ENCODE peak calls at places on chromosomes 4 and X, in six cellular contexts. K is bronchial epithelial cell; R is fibroblast of the aortic adventitia; B is cardiac muscle cell; F is CD8-positive, alpha-beta T cell; A is gastrocnemius medialis. L is an unnamed sample.

GRCh38 chrX:68795741-68796140 is 33.1 kb upstream of the EFNB1 start:
- DNase-seq in F (no peak), R (no peak), K (no peak), B (no peak), A (no peak), L (no peak)

GRCh38 chr4:98773638-98774037 is 115.2 kb upstream of the TSPAN5 start:
- DNase-seq in R (no peak), F (no peak), K (peak), A (no peak), B (no peak), L (no peak)

GRCh38 chrX:15244421-15244820 is 25.5 kb downstream of the ASB9 start:
- DNase-seq in R (no peak), K (no peak), F (no peak), A (no peak), B (no peak), L (no peak)

GRCh38 chrX:1946974-1947373 is 332.1 kb downstream of the ASMT start:
- DNase-seq in R (no peak), F (no peak), A (no peak), K (no peak), B (no peak), L (no peak)

GRCh38 chrX:115226929-115227328 is 7.0 kb downstream of the LRCH2 start:
- DNase-seq in K (peak), B (peak), A (no peak), F (no peak), R (peak), L (peak)

GRCh38 chrX:75301060-75301459 is 27.2 kb downstream of the UPRT start:
- DNase-seq in K (no peak), R (peak), A (no peak), F (no peak), B (peak), L (peak)

GRCh38 chr4:98938386-98938785 is 9.5 kb upstream of the EIF4E start:
- DNase-seq in R (peak), B (peak), K (peak), F (no peak), A (no peak), L (peak)

GRCh38 chr4:56655209-56655626 is 25.9 kb downstream of the HOPX start:
- DNase-seq in A (peak), B (peak), F (peak), K (no peak), R (no peak), L (no peak)

GRCh38 chr4:46329118-46329976 is 60.6 kb downstream of the GABRA2 start:
- DNase-seq in A (no peak), F (no peak), K (peak), R (no peak), B (peak), L (peak)

GRCh38 chr4:138898282-138898681 is 117.3 kb upstream of the NOCT start:
- DNase-seq in R (peak), B (peak), A (no peak), F (no peak), K (peak), L (peak)

GRCh38 chr4:102441978-102442890 is 58.9 kb upstream of the NFKB1 start:
- DNase-seq in A (no peak), B (no peak), F (no peak), K (no peak), R (no peak), L (no peak)

GRCh38 chr4:121950680-121951569 is 935 bp downstream of the TRPC3 start:
- DNase-seq in R (no peak), B (peak), A (no peak), K (no peak), F (peak), L (peak)

DNA sequence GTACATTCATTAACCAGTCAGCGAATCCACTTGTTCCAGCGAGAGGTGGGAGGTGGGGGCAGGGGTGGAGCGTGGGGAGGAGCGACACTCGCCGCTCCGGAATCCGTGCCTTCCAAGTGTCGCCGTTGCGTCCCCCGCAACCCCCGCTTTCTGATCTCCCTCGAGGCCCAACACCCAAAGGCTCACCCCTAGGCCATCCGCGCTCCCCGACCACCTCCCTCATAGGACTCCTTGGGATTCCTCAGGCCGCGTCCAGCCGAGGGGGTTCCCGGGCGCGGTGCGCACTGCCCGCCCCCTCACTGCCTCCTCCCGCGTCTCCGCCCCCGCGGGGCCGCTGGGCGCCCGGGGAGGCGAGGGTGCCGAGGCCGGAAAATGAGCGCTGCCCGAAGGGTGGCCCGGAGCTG is 108.1 kb upstream of the STOX2 start:
- DNase-seq in R (no peak), A (no peak), K (no peak), B (no peak), F (no peak), L (no peak)
- H3K4me3 ChIP-seq in R (peak), A (peak), K (peak), B (peak), F (no peak), L (peak)

DNA sequence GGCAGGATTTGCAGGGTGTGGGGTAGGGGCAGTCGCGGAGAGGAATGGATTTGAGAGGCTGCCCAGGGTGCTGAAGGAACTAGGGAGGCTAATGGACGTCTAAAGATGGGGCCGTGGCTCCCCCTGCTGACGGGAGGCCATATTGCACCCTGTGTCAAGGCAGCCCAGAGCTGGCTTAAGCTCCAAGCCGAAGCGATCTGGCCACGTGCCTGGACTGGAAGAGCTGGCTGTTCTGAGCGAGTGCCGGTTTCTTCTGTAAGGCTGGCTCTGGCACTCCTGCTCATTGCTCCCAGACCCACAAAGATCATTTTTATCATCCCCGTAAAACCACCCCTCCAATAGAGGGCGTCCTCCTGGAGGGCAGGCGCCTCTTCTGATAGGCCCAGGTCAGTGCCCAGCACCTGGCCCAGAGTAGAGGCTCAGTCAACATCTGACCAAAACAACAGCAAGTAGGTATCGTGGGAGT is 5.6 kb downstream of the PNCK start:
- DNase-seq in R (peak), F (peak), A (peak), K (peak), B (peak), L (peak)
- TF ChIP-seq CTCF in R (peak), F (peak), A (peak), K (peak), B (peak), L (peak)

DNA sequence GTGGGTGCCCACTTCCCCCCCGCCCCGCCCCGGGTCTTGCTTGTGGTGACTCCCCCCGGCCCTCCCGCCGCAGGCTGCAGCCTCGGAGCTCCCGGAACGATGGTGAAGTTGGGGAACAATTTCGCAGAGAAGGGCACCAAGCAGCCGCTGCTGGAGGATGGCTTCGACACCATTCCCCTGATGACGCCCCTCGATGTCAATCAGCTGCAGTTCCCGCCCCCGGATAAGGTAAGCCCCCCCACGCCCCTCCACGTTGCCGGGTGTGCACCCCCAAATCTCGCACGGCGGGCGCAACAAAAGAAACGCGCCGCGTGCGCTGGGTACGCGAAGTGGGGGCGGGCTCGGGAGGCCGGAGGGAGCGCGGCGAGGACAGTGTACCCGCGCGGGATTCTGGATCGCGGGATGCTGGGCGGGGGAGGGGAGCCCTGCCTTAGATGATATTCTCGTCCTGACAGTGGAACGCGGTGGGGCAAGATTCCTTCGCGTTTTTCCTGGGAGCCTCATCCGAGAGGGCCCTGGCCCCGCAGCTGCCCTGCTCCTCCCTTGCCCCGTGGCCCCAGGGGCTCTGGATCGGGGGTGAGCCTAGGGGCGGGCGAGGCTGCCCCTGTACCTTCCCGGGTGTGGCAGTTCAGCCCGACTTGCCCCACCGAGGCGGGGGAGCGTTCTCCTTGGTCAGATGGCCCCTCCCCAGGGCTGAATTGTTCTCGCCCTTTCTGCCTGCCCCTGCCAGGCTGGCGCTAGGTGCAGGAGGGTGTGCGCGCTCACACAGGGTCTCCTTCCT is 819 bp downstream of the NSG1 start:
- DNase-seq in B (peak), A (no peak), R (no peak), F (peak), K (no peak), L (no peak)
- H3K4me3 ChIP-seq in B (peak), A (peak), R (peak), F (peak), K (peak), L (peak)

GRCh38 chrX:50941638-50942037 is 31.1 kb downstream of the BMP15 start:
- DNase-seq in B (peak), A (no peak), K (no peak), R (no peak), F (no peak), L (no peak)
- TF ChIP-seq CTCF in B (peak), A (no peak), K (peak), R (peak), F (no peak), L (peak)

DNA sequence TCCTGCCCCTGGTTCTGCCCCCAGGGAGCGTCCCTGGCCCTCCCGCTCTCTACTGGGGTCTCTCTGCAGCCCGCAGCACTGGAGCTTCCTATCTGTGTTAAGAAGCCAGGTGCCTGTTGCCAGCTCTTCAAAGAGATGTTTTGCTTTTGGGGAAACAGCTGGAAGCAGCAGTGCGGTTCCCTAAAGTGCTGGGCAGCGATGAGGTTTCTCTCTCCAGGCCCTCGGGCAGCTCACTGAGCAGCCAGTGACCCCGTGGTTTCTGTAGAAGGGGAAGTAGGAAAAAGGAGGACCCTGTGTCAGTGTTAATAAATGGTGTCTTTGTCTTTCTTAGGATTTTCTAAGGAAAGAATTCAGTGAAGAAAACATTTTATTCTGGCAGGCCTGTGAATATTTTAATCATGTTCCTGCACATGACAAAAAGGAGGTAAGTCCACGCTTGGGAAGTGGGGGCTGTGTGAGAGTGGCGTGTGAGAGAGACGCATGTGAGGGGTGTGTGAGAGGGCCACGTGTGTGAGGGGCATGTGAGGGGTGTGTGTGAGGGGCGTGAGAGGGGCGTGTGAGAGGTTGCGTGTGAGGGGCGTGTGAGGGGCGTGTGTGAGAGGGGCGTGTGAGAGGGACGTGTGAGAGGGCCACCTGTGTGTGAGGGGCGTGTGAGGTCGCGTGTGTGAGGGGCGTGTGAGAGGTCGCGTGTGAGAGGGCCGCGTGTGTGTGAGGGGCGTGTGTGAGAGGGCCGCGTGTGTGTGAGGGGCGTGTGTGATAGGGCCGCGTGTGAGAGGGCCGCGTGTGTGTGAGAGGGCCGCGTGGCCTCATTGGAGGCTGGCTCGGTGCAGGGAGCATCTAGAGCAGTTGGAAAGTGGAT is 27.1 kb upstream of the HGFAC start:
- DNase-seq in F (no peak), B (no peak), R (no peak), K (no peak), A (peak), L (no peak)
- H3K4me3 ChIP-seq in F (no peak), B (no peak), R (no peak), K (no peak), A (no peak), L (no peak)

DNA sequence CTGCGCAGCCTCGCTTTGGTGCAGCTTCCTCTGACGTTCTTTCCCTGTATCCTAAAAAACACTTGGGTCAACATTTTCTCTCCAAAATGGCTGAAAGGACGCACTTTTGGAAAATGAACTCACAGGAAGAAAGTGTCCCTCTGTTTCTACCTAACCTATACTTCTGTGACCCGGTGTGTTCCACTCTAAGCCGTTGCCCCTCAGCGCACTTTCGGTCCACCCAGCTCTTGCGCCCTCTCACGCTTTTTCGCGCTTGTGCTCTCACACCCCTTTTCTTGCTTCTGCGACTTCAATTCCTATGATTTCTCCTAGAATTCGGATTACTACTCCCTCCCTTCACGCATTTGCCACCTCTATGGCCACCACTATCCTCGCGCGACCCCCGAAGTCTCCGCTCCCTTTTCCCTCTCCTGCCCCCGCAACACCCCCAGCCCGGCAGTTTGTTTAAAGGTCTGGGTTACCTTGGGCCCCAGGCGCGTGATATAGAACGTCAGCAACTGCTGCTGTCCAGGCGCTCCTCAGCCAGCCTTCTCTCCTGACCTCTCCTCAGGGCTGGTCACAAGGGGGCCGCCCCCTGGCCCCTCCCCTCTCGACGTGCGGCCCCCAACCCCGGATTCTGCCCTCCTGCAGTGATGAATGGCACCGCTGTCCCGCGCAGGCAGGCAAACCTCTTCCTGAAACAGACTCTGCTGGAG is at the start of gene USP51:
- DNase-seq in A (no peak), R (peak), B (peak), F (peak), K (peak), L (peak)
- TF ChIP-seq CTCF in A (no peak), R (peak), B (no peak), F (no peak), K (no peak), L (no peak)

GRCh38 chr4:78059938-78060337 is 2.8 kb downstream of the FRAS1 start:
- DNase-seq in R (no peak), A (no peak), F (no peak), B (no peak), K (no peak), L (no peak)
- H3K4me3 ChIP-seq in R (no peak), A (no peak), F (no peak), B (no peak), K (no peak), L (no peak)

GRCh38 chrX:38224160-38224559 is 3.5 kb upstream of the SRPX start:
- DNase-seq in A (no peak), B (no peak), K (no peak), R (no peak), F (no peak), L (no peak)

GRCh38 chrX:38220936-38221386 is 290 bp upstream of the SRPX start:
- DNase-seq in R (peak), B (peak), A (no peak), F (no peak), K (no peak), L (no peak)

GRCh38 chrX:38216642-38217041 is 4.0 kb downstream of the SRPX start:
- DNase-seq in B (no peak), A (no peak), R (peak), K (no peak), F (no peak), L (no peak)

GRCh38 chrX:38221391-38221929 is 789 bp upstream of the SRPX start:
- DNase-seq in K (no peak), R (no peak), F (no peak), B (peak), A (no peak), L (no peak)

GRCh38 chrX:38220024-38220935 is at the start of gene SRPX:
- DNase-seq in K (peak), R (peak), F (no peak), B (peak), A (no peak), L (no peak)
- TF ChIP-seq CTCF in K (peak), R (peak), F (no peak), B (peak), A (no peak), L (peak)

DNA sequence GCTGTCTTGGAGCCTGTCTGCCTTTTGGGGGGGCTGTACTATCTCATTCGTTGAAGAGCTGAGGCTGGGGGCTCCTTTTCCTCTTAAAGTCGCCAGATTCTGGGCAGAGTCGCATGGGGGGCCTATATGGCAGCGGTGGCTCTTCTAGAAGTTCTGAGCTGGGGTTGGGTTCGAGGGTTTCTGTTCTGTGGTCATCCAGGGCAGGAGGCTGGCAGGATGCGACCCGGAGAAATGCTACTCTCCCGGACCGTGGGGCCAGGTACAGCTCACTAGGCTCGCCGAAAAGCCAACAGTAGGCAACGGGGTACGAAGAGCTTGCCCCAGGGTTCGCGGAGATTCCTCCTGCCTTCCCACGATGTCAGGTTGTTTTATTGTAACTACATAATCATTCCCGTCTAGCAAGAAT is 1.9 kb upstream of the CITED1 start:
- DNase-seq in B (no peak), F (no peak), K (no peak), A (no peak), R (no peak), L (no peak)
- H3K4me3 ChIP-seq in B (peak), F (no peak), K (no peak), A (peak), R (no peak), L (no peak)

DNA sequence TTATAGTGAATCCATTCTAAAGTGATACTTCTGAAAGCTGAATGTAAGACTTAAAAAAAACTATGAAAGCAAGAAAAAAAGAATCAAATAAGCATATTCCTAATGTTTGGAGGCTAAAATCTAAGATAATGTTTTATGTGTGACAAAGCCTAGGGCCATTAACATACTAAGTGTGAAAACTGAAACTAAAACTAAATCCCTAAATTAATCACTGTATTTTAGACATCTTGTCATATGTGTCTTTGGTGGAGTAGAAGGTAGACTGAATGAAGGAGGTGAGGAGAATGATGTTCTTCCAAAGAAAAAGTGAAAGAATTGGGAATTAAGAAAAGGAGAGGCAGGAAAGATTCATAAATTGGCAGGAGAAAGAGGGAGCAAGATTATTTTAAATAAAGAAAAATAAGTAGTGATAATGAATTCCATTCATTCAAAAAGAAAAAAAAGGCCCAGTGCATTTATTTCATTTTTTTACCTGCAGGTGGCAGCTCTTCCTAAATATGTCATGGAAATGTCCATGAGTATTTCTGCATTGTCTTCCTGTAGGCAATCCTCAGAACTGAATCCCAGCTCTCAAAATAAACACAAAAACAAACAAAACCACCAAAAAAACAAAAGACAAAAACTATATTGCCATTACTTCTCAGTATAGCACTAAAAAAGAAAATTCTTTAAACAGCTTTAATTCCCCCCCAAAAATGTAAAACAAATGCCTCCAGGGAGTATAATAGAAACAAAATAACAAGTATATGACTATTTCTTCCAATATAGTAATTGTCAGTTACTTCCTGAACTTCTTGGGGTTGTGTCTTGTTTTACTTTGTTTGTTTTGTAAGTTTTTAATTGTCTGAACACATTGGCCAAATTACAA is 17.0 kb upstream of the AP1AR start:
- DNase-seq in B (peak), F (no peak), R (peak), K (peak), A (no peak), L (peak)
- TF ChIP-seq CTCF in B (peak), F (peak), R (peak), K (peak), A (peak), L (peak)